ENCODE peak calls at places on chromosomes 16 and 17, in four cellular contexts. Q, G, K and Z are unnamed samples.

GRCh38 chr16:11783319-11784047 is 13.6 kb downstream of the ZC3H7A start:
- DNase-seq in G (peak; percentile 31), Q (no peak), K (no peak), Z (no peak)

GRCh38 chr16:15980329-15980728 is 30.9 kb downstream of the ABCC1 start:
- DNase-seq in G (no peak), Q (no peak), K (no peak), Z (no peak)

GRCh38 chr16:66007717-66008116 is 358.8 kb upstream of the CDH5 start:
- DNase-seq in G (no peak), Q (no peak), K (no peak), Z (no peak)

GRCh38 chr16:77877712-77878111 is 89.3 kb downstream of the VAT1L start:
- DNase-seq in G (no peak), Q (no peak), K (no peak), Z (no peak)

GRCh38 chr16:54847207-54847606 is 83.5 kb upstream of the IRX5 start:
- DNase-seq in K (no peak), G (no peak), Q (no peak), Z (no peak)

GRCh38 chr17:38981640-38982039 is 14.4 kb upstream of the FBXO47 start:
- DNase-seq in Q (no peak), K (no peak), G (no peak), Z (no peak)

GRCh38 chr16:49019081-49019633 is 262.5 kb downstream of the CBLN1 start:
- DNase-seq in Q (no peak), K (no peak), G (no peak), Z (no peak)

GRCh38 chr16:15847621-15848175 is 9.1 kb downstream of the MYH11 start:
- DNase-seq in G (no peak), Q (no peak), K (no peak), Z (no peak)

GRCh38 chr16:66495440-66495839 is 54.5 kb downstream of the TK2 start:
- DNase-seq in K (no peak), G (no peak), Q (no peak), Z (no peak)

GRCh38 chr16:14172200-14172805 is 101.2 kb downstream of the MRTFB start:
- DNase-seq in Q (no peak), G (no peak), K (no peak), Z (no peak)

GRCh38 chr17:4247981-4248388 is 15.8 kb downstream of the ANKFY1 start:
- DNase-seq in Q (no peak), K (peak; percentile 82), G (peak; percentile 29), Z (no peak)

GRCh38 chr17:4808378-4808767 is 1.4 kb downstream of the PLD2 start:
- DNase-seq in G (no peak), K (peak; percentile 29), Q (peak; percentile 41), Z (no peak)

GRCh38 chr16:8607214-8607613 is 14.3 kb upstream of the METTL22 start:
- DNase-seq in Q (no peak), G (no peak), K (no peak), Z (no peak)

GRCh38 chr16:68300736-68301459 is 9.8 kb downstream of the SLC7A6OS start:
- DNase-seq in K (no peak), Q (no peak), G (no peak), Z (no peak)

GRCh38 chr17:72826602-72827001 is 265.9 kb downstream of the SLC39A11 start:
- DNase-seq in K (no peak), G (no peak), Q (no peak), Z (no peak)

GRCh38 chr17:147796-148740 is 10.7 kb downstream of the SCGB1C2 start:
- DNase-seq in G (no peak), Q (no peak), K (no peak), Z (no peak)

GRCh38 chr17:33124871-33125551 is 133.4 kb downstream of the SPACA3 start:
- DNase-seq in Q (no peak), K (no peak), G (no peak), Z (no peak)

GRCh38 chr17:75370288-75370687 is 35.2 kb downstream of the GRB2 start:
- DNase-seq in G (no peak), Q (no peak), K (no peak), Z (no peak)

GRCh38 chr17:74695629-74696028 is 17.1 kb downstream of the CD300LF start:
- DNase-seq in K (no peak), Q (no peak), G (no peak), Z (no peak)

GRCh38 chr16:593406-593805 is 3.5 kb downstream of the RAB40C start:
- DNase-seq in K (peak; percentile 73), G (no peak), Q (no peak), Z (no peak)

GRCh38 chr16:10045947-10046346 is 136.3 kb downstream of the GRIN2A start:
- DNase-seq in K (no peak), G (no peak), Q (no peak), Z (no peak)

GRCh38 chr16:13435873-13436474 is 484.0 kb upstream of the ERCC4 start:
- DNase-seq in K (no peak), G (no peak), Q (no peak), Z (no peak)

GRCh38 chr17:73189417-73190099 is 3.3 kb upstream of the COG1 start:
- DNase-seq in Q (no peak), G (no peak), K (no peak), Z (no peak)

GRCh38 chr16:53159781-53160436 is 105.1 kb downstream of the CHD9 start:
- DNase-seq in G (peak; percentile 53), Q (peak; percentile 39), K (no peak), Z (no peak)

GRCh38 chr17:15456486-15456885 is 10.9 kb downstream of the CDRT4 start:
- DNase-seq in G (no peak), Q (peak; percentile 84), K (no peak), Z (no peak)

GRCh38 chr16:27275394-27275793 is 6.8 kb upstream of the NSMCE1 start:
- DNase-seq in Q (no peak), K (no peak), G (no peak), Z (no peak)

GRCh38 chr17:41697122-41697962 is 8.7 kb downstream of the EIF1 start:
- DNase-seq in Q (peak; percentile 87), G (no peak), K (peak; percentile 63), Z (peak; percentile 94)

GRCh38 chr16:60413969-60414368 is 1622.3 kb downstream of the CDH8 start:
- DNase-seq in G (no peak), Q (no peak), K (no peak), Z (no peak)

GRCh38 chr17:42249681-42250446 is 26.3 kb downstream of the STAT5B start:
- DNase-seq in K (no peak), Q (no peak), G (no peak), Z (no peak)

GRCh38 chr17:78143214-78144145 is 2.7 kb upstream of the C17orf99 start:
- DNase-seq in Q (no peak), G (no peak), K (no peak), Z (no peak)

GRCh38 chr16:66660422-66661209 is 35.9 kb downstream of the CMTM4 start:
- DNase-seq in G (peak; percentile 54), Q (peak; percentile 49), K (peak; percentile 38), Z (no peak)

GRCh38 chr16:75064403-75065148 is 52.0 kb downstream of the LDHD start:
- DNase-seq in Q (no peak), G (no peak), K (peak; percentile 69), Z (no peak)

GRCh38 chr16:89297156-89297869 is 79.8 kb downstream of the ZNF778 start:
- DNase-seq in K (no peak), G (no peak), Q (no peak), Z (no peak)

GRCh38 chr16:89297870-89298545 is 80.5 kb downstream of the ZNF778 start:
- DNase-seq in G (no peak), Q (no peak), K (no peak), Z (no peak)

GRCh38 chr16:89300976-89301360 is 83.5 kb downstream of the ZNF778 start:
- DNase-seq in G (no peak), Q (no peak), K (no peak), Z (no peak)

GRCh38 chr16:89298826-89299225 is 81.3 kb downstream of the ZNF778 start:
- DNase-seq in Q (no peak), G (no peak), K (no peak), Z (no peak)

DNA sequence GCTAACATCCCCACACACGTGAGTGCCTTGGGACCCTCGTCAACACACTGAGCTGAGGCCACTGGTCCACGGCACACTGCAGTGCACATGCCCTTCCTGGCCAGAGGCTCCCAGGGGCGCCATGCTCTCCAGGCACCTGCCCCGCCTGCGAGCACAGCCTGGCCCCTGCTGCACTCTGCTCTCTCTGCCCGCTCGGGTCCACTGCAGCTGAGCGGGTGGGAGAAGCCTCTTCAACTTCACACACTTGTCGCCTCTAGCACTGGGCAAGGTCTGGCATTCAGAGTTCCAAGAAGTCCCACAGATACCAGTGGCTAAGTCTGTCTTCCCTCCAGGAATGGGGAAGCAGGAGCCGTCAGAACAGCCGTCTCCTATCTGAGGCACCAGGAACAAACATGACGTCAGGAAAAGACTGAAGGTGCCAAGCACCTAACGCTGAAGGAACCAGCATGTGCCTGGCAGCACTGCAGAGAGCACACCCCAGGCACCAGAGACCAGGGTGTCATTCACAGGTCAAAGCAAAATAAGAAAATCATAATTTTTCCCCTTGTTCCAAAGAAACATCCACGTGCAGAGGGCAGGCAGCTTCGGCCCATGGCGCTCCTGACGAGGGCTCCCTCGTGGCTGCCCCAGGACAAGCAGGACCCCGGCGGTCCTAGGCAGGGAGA is 82.9 kb downstream of the ZNF778 start:
- DNase-seq in K (no peak), G (no peak), Q (no peak), Z (no peak)
- TF ChIP-seq EP300 in K (peak; percentile 80), G (no peak), Q (peak; percentile 29), Z (peak; percentile 89)

GRCh38 chr17:59623151-59623550 is 3.5 kb downstream of the CLTC start:
- DNase-seq in G (no peak), K (no peak), Q (no peak), Z (no peak)
- H3K4me3 ChIP-seq in G (peak overlapping the region; percentile 97), K (peak overlapping the region; percentile 1), Q (no peak overlapping the region), Z (no peak overlapping the region)

DNA sequence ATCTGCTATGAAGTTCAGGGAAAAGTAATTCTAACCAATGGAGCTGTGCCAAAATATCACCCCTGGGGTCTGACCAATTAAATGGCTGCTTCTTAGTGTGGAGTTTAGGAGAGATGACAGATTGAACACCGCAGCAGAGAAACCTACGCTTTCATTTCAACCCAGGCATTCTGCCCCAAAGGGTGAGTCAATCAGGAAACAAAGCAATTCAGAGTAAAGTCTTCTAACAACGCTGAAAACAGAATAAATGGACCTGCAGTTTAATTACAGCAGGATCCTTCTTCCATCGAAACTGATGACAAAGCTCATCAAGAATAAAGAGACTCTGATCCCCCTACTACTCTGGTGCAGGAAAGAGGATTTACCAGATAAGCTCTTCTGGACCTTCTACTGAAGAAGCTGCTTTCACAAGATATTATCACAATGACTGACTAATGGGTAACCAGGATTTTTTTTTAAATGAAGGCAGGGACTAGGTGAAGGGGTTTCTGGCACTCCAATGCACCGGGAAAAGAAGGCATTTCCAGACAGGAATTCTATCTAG is 16.7 kb downstream of the RFFL start:
- DNase-seq in Q (no peak), K (no peak), G (peak; percentile 14), Z (no peak)
- TF ChIP-seq POLR2A in Q (no peak), K (peak; percentile 14), G (no peak), Z (no peak)

GRCh38 chr17:79628861-79629547 is 18.2 kb upstream of the RBFOX3 start:
- DNase-seq in K (no peak), G (no peak), Q (no peak), Z (peak; percentile 89)

GRCh38 chr17:79626156-79626890 is 15.5 kb upstream of the RBFOX3 start:
- DNase-seq in G (no peak), K (peak; percentile 3), Q (no peak), Z (peak; percentile 85)

GRCh38 chr17:79629548-79630049 is 18.7 kb upstream of the RBFOX3 start:
- DNase-seq in Q (no peak), G (no peak), K (no peak), Z (peak; percentile 82)

GRCh38 chr17:79627184-79627765 is 16.4 kb upstream of the RBFOX3 start:
- DNase-seq in G (no peak), K (no peak), Q (no peak), Z (peak; percentile 90)

GRCh38 chr17:79627766-79628690 is 17.2 kb upstream of the RBFOX3 start:
- DNase-seq in Q (no peak), K (no peak), G (no peak), Z (peak; percentile 91)
- TF ChIP-seq EP300 in Q (no peak), K (no peak), G (no peak), Z (no peak)